ENCODE peak calls at places on chromosomes 6 and 20, in eight cellular contexts. W, R, I, G, E, H, A and S are unnamed samples.

GRCh38 chr20:31720486-31721407 is 1.9 kb downstream of the BCL2L1 start:
- DNase-seq in A (no peak), G (no peak), H (no peak), E (peak; percentile 52), I (no peak), R (no peak), W (peak; percentile 13), S (no peak)

GRCh38 chr6:151747890-151748289 is 59.6 kb upstream of the ESR1 start:
- DNase-seq in G (no peak), A (no peak), I (no peak), R (no peak), W (no peak), H (no peak), E (no peak), S (no peak)

GRCh38 chr20:46215913-46216707 is 92.2 kb downstream of the CDH22 start:
- DNase-seq in G (no peak), E (no peak), W (peak; percentile 65), H (no peak), I (no peak), A (no peak), R (peak; percentile 39), S (no peak)

GRCh38 chr6:140921366-140922226 is 1211.1 kb upstream of the GJE1 start:
- DNase-seq in R (no peak), E (peak; percentile 52), H (no peak), I (no peak), W (peak; percentile 89), A (no peak), G (no peak), S (no peak)

GRCh38 chr6:167742719-167743303 is 83.9 kb upstream of the AFDN start:
- DNase-seq in H (no peak), G (peak; percentile 10), I (no peak), W (peak; percentile 7), A (no peak), R (no peak), E (no peak), S (no peak)

GRCh38 chr6:73455865-73456629 is 4.0 kb upstream of the CGAS start:
- DNase-seq in H (no peak), R (no peak), E (no peak), I (no peak), W (no peak), A (no peak), G (no peak), S (no peak)

GRCh38 chr6:130827247-130828149 is at the start of gene SMLR1:
- DNase-seq in I (no peak), H (no peak), A (no peak), W (no peak), R (no peak), G (no peak), E (no peak), S (no peak)

GRCh38 chr6:72080260-72080941 is 194.1 kb downstream of the RIMS1 start:
- DNase-seq in R (no peak), G (no peak), W (peak; percentile 8), I (no peak), A (no peak), H (no peak), E (no peak), S (no peak)

GRCh38 chr6:27290065-27290849 is 21.8 kb downstream of the POM121L2 start:
- DNase-seq in H (no peak), E (no peak), G (no peak), A (no peak), R (no peak), W (no peak), I (no peak), S (no peak)

GRCh38 chr20:41293269-41294037 is 24.1 kb downstream of the ZHX3 start:
- DNase-seq in R (no peak), G (no peak), E (no peak), H (no peak), W (no peak), A (no peak), I (no peak), S (no peak)

GRCh38 chr20:46332373-46333135 is 24.3 kb upstream of the CDH22 start:
- DNase-seq in G (no peak), R (no peak), E (no peak), I (no peak), W (no peak), H (no peak), A (no peak), S (no peak)

GRCh38 chr20:23152308-23152892 is 66.3 kb upstream of the CD93 start:
- DNase-seq in I (no peak), H (no peak), G (peak; percentile 98), A (no peak), R (peak; percentile 87), W (no peak), E (no peak), S (no peak)

GRCh38 chr20:45037050-45037449 is 63.9 kb downstream of the KCNS1 start:
- DNase-seq in G (no peak), R (no peak), E (no peak), W (peak; percentile 72), H (no peak), I (no peak), A (no peak), S (no peak)

GRCh38 chr20:52104546-52105044 is 87.0 kb downstream of the ZFP64 start:
- DNase-seq in G (no peak), H (no peak), A (no peak), W (no peak), E (no peak), I (peak; percentile 23), R (no peak), S (no peak)

GRCh38 chr6:158020272-158020711 is 38.6 kb downstream of the SYNJ2 start:
- DNase-seq in H (no peak), W (peak; percentile 35), G (no peak), I (no peak), E (no peak), R (no peak), A (no peak), S (no peak)
- H3K4me1 ChIP-seq in H (no peaks in the 10 kb centered on the region), W (peaks cover 13% of the 10 kb centered on the region), G (peaks cover 22% of the 10 kb centered on the region), I (no peaks in the 10 kb centered on the region), E (no peaks in the 10 kb centered on the region), R (peaks cover 10% of the 10 kb centered on the region), A (no peaks in the 10 kb centered on the region), S (peaks cover 11% of the 10 kb centered on the region)

GRCh38 chr20:50928469-50928868 is 2.8 kb downstream of the ADNP start:
- DNase-seq in G (no peak), A (no peak), W (no peak), I (no peak), H (no peak), R (no peak), E (no peak), S (no peak)
- H3K4me1 ChIP-seq in G (peaks cover 38% of the 10 kb centered on the region), A (peaks cover 26% of the 10 kb centered on the region), W (peaks cover 31% of the 10 kb centered on the region), I (peaks cover 15% of the 10 kb centered on the region), H (peaks cover 62% of the 10 kb centered on the region), R (peaks cover 62% of the 10 kb centered on the region), E (peaks cover 19% of the 10 kb centered on the region), S (peaks cover 8% of the 10 kb centered on the region)

GRCh38 chr6:142374090-142374783 is 72.4 kb downstream of the ADGRG6 start:
- DNase-seq in G (no peak), R (no peak), H (no peak), I (no peak), W (no peak), E (no peak), A (no peak), S (no peak)
- H3K4me1 ChIP-seq in G (no peaks in the 10 kb centered on the region), R (no peaks in the 10 kb centered on the region), H (no peaks in the 10 kb centered on the region), I (no peaks in the 10 kb centered on the region), W (peaks cover 73% of the 10 kb centered on the region), E (no peaks in the 10 kb centered on the region), A (no peaks in the 10 kb centered on the region), S (peaks cover 2% of the 10 kb centered on the region)

GRCh38 chr6:134183844-134184243 is 131.4 kb upstream of the SLC2A12 start:
- DNase-seq in R (no peak), H (no peak), E (no peak), I (no peak), G (no peak), A (no peak), W (no peak), S (no peak)

GRCh38 chr6:134186355-134186754 is 131.6 kb downstream of the SGK1 start:
- DNase-seq in E (no peak), H (no peak), R (no peak), A (no peak), W (no peak), G (no peak), I (no peak), S (no peak)

GRCh38 chr6:134185277-134185676 is 132.6 kb downstream of the SGK1 start:
- DNase-seq in R (no peak), A (no peak), I (no peak), G (no peak), W (no peak), H (no peak), E (peak; percentile 52), S (no peak)

GRCh38 chr6:134187751-134188150 is 130.2 kb downstream of the SGK1 start:
- DNase-seq in A (no peak), R (no peak), E (no peak), W (no peak), I (no peak), H (no peak), G (no peak), S (no peak)

DNA sequence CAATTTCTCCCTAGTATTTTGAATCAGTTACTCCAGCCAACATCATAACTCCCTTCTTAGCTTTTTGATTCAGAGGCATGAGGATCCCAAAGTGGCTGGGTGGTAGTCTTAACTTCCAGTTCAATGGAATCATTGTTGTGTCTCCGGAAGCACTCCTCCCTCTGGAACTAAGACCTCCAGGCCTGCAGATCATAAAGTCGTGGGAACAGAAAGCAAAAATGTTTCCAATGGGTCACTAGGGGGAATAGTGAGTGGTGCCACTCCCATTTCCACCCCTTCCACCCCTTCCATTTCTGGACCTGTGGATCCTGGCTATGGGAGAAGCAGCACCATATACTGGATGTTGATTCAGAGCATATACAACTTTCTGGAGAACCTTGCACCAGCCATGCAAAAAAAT is 130.8 kb downstream of the SGK1 start:
- DNase-seq in G (no peak), R (no peak), I (no peak), A (no peak), H (no peak), W (no peak), E (no peak), S (no peak)
- H3K4me1 ChIP-seq in G (no peaks in the 10 kb centered on the region), R (no peaks in the 10 kb centered on the region), I (peaks cover 2% of the 10 kb centered on the region), A (no peaks in the 10 kb centered on the region), H (peaks cover 5% of the 10 kb centered on the region), W (no peaks in the 10 kb centered on the region), E (peaks cover 27% of the 10 kb centered on the region), S (peaks cover 3% of the 10 kb centered on the region)

GRCh38 chr6:35736293-35736894 is 438 bp upstream of the ARMC12 start:
- DNase-seq in I (peak; percentile 86), W (peak; percentile 81), R (peak; percentile 72), H (peak; percentile 84), A (peak; percentile 67), G (peak; percentile 84), E (peak; percentile 72), S (peak; percentile 83)
- H3K4me1 ChIP-seq in I (peaks cover 4% of the 10 kb centered on the region), W (peaks cover 7% of the 10 kb centered on the region), R (peaks cover 36% of the 10 kb centered on the region), H (peaks cover 55% of the 10 kb centered on the region), A (peaks cover 36% of the 10 kb centered on the region), G (peaks cover 52% of the 10 kb centered on the region), E (peaks cover 7% of the 10 kb centered on the region), S (peaks cover 11% of the 10 kb centered on the region)

GRCh38 chr20:2109425-2110210 is 8.0 kb downstream of the STK35 start:
- DNase-seq in R (peak; percentile 31), H (no peak), G (peak; percentile 57), I (peak; percentile 29), E (no peak), A (no peak), W (no peak), S (no peak)
- H3K4me1 ChIP-seq in R (peaks cover 48% of the 10 kb centered on the region), H (peaks cover 74% of the 10 kb centered on the region), G (peaks cover 39% of the 10 kb centered on the region), I (peaks cover 19% of the 10 kb centered on the region), E (peaks cover under 1% of the 10 kb centered on the region), A (peaks cover 28% of the 10 kb centered on the region), W (peaks cover 44% of the 10 kb centered on the region), S (peaks cover 53% of the 10 kb centered on the region)

GRCh38 chr6:22621028-22621427 is 51.7 kb downstream of the HDGFL1 start:
- DNase-seq in E (no peak), R (no peak), G (no peak), A (no peak), H (no peak), W (no peak), I (no peak), S (no peak)
- H3K4me1 ChIP-seq in E (no peaks in the 10 kb centered on the region), R (no peaks in the 10 kb centered on the region), G (no peaks in the 10 kb centered on the region), A (no peaks in the 10 kb centered on the region), H (no peaks in the 10 kb centered on the region), W (no peaks in the 10 kb centered on the region), I (peaks cover 2% of the 10 kb centered on the region), S (peaks cover 8% of the 10 kb centered on the region)

GRCh38 chr20:61784801-61785566 is 280.7 kb downstream of the TAF4 start:
- DNase-seq in W (no peak), A (no peak), E (no peak), I (no peak), R (no peak), G (no peak), H (no peak), S (no peak)
- H3K4me1 ChIP-seq in W (no peaks in the 10 kb centered on the region), A (no peaks in the 10 kb centered on the region), E (no peaks in the 10 kb centered on the region), I (no peaks in the 10 kb centered on the region), R (no peaks in the 10 kb centered on the region), G (no peaks in the 10 kb centered on the region), H (no peaks in the 10 kb centered on the region), S (no peaks in the 10 kb centered on the region)